ENCODE peak calls at places on chromosomes 13 and 19, in five cellular contexts. Z is COR-L47, M is psoas muscle, R is AG08395, Q is RWPE1. H is an unnamed sample.

GRCh38 chr13:42405665-42406390 is 133.9 kb downstream of the AKAP11 start:
- DNase-seq in Z (no peak), M (no peak), R (no peak), Q (peak), H (no peak)

GRCh38 chr13:28558126-28558525 is 63.2 kb upstream of the FLT1 start:
- DNase-seq in Z (no peak), M (no peak), R (peak), Q (no peak), H (no peak)

GRCh38 chr13:90551253-90551652 is 796.2 kb upstream of the MIR17HG start:
- DNase-seq in Z (no peak), M (no peak), R (no peak), Q (no peak), H (no peak)

GRCh38 chr13:73119612-73120011 is 60.8 kb downstream of the KLF5 start:
- DNase-seq in Z (no peak), M (no peak), R (no peak), Q (no peak), H (no peak)

GRCh38 chr19:18617562-18617961 is 4.9 kb downstream of the TMEM59L start:
- DNase-seq in Z (no peak), M (no peak), R (no peak), Q (no peak), H (no peak)

GRCh38 chr19:41553804-41554203 is 22.2 kb upstream of the CEACAM21 start:
- DNase-seq in Z (no peak), M (no peak), R (no peak), Q (no peak), H (no peak)

GRCh38 chr19:7177926-7178325 is 108.4 kb downstream of the ZNF557 start:
- DNase-seq in Z (no peak), M (no peak), R (peak), Q (no peak), H (no peak)

GRCh38 chr19:48926909-48927308 is 6.6 kb upstream of the DHDH start:
- DNase-seq in Z (no peak), M (no peak), R (peak), Q (peak), H (no peak)

GRCh38 chr19:763181-763580 is 12.3 kb downstream of the MISP start:
- DNase-seq in Z (no peak), M (no peak), R (no peak), Q (no peak), H (no peak)

GRCh38 chr13:23289917-23290357 is 109.2 kb downstream of the SGCG start:
- DNase-seq in Z (peak), M (no peak), R (peak), Q (peak), H (no peak)

GRCh38 chr19:29311391-29311790 is 98.4 kb upstream of the UQCRFS1 start:
- DNase-seq in Z (peak), M (no peak), R (no peak), Q (no peak), H (no peak)

GRCh38 chr13:51523082-51523518 is 61.2 kb upstream of the WDFY2 start:
- DNase-seq in Z (no peak), M (peak), R (peak), Q (no peak), H (no peak)

GRCh38 chr13:79525051-79525450 is 44.1 kb downstream of the NDFIP2 start:
- DNase-seq in Z (no peak), M (no peak), R (no peak), Q (no peak), H (no peak)

GRCh38 chr13:95677564-95678386 is 836 bp downstream of the DNAJC3 start:
- DNase-seq in Z (no peak), M (no peak), R (peak), Q (peak), H (no peak)

GRCh38 chr19:29761575-29762225 is 46.6 kb upstream of the C19orf12 start:
- DNase-seq in Z (no peak), M (no peak), R (no peak), Q (no peak), H (no peak)

GRCh38 chr13:41461527-41462124 is 4.3 kb downstream of the RGCC start:
- DNase-seq in Z (no peak), M (no peak), R (no peak), Q (no peak), H (no peak)

GRCh38 chr13:110445722-110446569 is 115.6 kb downstream of the RAB20 start:
- DNase-seq in Z (no peak), M (no peak), R (no peak), Q (no peak), H (no peak)

H was measured in cortex of kidney.